ENCODE peak calls at places on chromosomes 6 and 20, in seven cellular contexts. V is HCT116, L is H1, O is HepG2, I is NT2/D1, U is K562, P is SK-N-SH. Z is an unnamed sample.

GRCh38 chr20:13301596-13301995 is 80.5 kb downstream of the ISM1 start:
- DNase-seq in V (no peak), L (no peak), O (no peak), I (no peak), U (no peak), P (no peak), Z (no peak)

GRCh38 chr20:47220161-47220582 is 136.3 kb downstream of the ZMYND8 start:
- DNase-seq in V (peak), L (peak), O (peak), I (peak), U (peak), P (peak), Z (no peak)

GRCh38 chr20:22496817-22497216 is 87.6 kb downstream of the FOXA2 start:
- DNase-seq in V (no peak), L (no peak), O (no peak), I (no peak), U (no peak), P (no peak), Z (no peak)

GRCh38 chr6:54876871-54877270 is 30.3 kb downstream of the FAM83B start:
- DNase-seq in V (no peak), L (no peak), O (no peak), I (no peak), U (no peak), P (no peak), Z (no peak)

GRCh38 chr6:101434601-101435000 is 41.1 kb downstream of the GRIK2 start:
- DNase-seq in V (no peak), L (no peak), O (no peak), I (no peak), U (no peak), P (no peak), Z (no peak)

GRCh38 chr6:105326838-105327745 is 75.8 kb downstream of the PREP start:
- DNase-seq in V (peak), L (no peak), O (no peak), I (no peak), U (no peak), P (no peak), Z (no peak)

GRCh38 chr20:10179574-10180298 is 38.9 kb upstream of the SNAP25 start:
- DNase-seq in V (peak), L (peak), O (peak), I (no peak), U (no peak), P (peak), Z (no peak)

GRCh38 chr6:11429577-11429976 is 108.0 kb upstream of the TMEM170B start:
- DNase-seq in V (no peak), L (no peak), O (no peak), I (peak), U (no peak), P (no peak), Z (no peak)

GRCh38 chr20:46951405-46951804 is 56.8 kb downstream of the EYA2 start:
- DNase-seq in V (no peak), L (no peak), O (no peak), I (no peak), U (no peak), P (no peak), Z (no peak)

GRCh38 chr6:7108964-7109836 is 1.4 kb downstream of the RREB1 start:
- DNase-seq in V (no peak), L (no peak), O (peak), I (no peak), U (peak), P (peak), Z (no peak)

GRCh38 chr6:93784794-93785757 is 365.7 kb upstream of the EPHA7 start:
- DNase-seq in V (no peak), L (no peak), O (no peak), I (no peak), U (no peak), P (no peak), Z (no peak)
- H3K9ac ChIP-seq in V (no peak), L (no peak), O (no peak), I (no peak), U (no peak), P (no peak), Z (no peak)

GRCh38 chr6:4732691-4733315 is 43.4 kb upstream of the CDYL start:
- DNase-seq in V (peak), L (peak), O (peak), I (peak), U (peak), P (peak), Z (no peak)
- TF ChIP-seq YY1 in V (no peak), L (no peak), O (no peak), I (no peak), U (no peak), P (no peak), Z (no peak)

GRCh38 chr20:45883100-45883469 is 2.1 kb downstream of the ZSWIM1 start:
- DNase-seq in V (no peak), L (no peak), O (no peak), I (no peak), U (no peak), P (no peak), Z (no peak)
- H3K9ac ChIP-seq in V (no peak), L (no peak), O (no peak), I (no peak), U (no peak), P (no peak), Z (no peak)

DNA sequence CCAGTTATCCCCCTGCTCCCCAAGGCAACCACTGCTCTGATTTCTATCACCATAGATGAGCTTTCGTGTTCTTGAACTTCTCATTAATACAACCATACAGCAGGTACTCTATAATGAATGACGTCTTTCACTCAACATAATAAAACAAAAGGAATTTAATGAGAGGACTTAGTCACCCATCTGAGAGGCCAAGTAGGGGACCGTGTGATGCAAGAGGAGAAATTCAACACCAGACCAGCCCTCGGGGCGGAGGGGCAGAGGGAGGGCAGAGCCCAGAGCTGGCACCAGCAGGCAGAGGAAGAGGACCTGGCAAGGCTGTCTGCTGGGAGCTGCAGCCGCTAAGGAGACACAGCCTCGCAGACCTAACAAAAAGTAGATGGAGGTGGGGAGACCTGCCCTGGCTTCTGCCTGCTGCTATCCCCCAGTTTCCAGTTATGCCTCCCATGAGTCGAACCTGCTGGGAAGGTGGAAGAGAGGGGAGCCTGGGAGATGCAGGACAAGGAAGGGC is 13.7 kb downstream of the CCN5 start:
- DNase-seq in V (peak), L (peak), O (no peak), I (no peak), U (no peak), P (peak), Z (no peak)
- TF ChIP-seq YY1 in V (peak), L (no peak), O (no peak), I (no peak), U (no peak), P (no peak), Z (no peak)

DNA sequence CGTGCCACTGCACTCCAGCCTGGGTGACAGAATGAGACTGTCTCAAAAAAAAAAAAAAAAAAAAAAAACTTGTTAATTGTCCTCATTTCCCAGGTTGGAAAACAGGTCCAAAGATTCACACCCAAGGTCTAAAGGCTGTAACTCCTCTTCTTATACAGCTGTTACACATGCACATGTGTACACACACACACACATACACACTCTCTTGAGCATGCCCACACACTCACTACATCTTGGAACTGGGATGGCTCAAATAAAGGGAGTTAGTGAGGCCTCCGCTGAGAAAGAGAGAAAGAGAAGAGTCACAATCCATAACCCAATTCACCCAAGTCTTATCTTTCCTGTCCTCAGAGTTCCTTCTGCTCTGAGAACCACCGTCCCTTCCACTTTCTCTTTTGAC is 3.0 kb upstream of the HLA-DMB start:
- DNase-seq in V (no peak), L (no peak), O (no peak), I (no peak), U (no peak), P (no peak), Z (no peak)
- H3K9ac ChIP-seq in V (no peak), L (no peak), O (no peak), I (no peak), U (no peak), P (no peak), Z (peak)

DNA sequence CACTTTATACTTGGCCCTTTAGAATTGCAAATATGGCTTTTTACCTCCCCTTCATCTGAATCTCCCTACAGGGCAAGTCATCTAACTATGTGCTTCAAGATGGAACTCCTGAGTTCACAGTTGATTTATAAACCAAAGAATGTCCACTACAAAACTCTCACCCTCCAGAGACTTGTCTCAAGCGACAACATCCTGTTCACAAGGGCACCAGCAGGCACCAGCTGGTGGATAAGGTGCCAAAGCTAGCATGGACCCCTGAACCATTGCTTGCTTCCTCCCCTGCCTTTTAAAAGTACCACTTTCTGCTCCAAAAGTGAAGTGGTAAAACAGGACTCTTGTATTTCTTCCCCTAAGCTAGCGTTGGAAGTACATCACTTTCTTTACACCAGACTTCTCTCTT is 154.5 kb downstream of the LPA start:
- DNase-seq in V (no peak), L (no peak), O (no peak), I (no peak), U (no peak), P (no peak), Z (no peak)
- TF ChIP-seq YY1 in V (no peak), L (no peak), O (no peak), I (no peak), U (no peak), P (no peak), Z (no peak)

DNA sequence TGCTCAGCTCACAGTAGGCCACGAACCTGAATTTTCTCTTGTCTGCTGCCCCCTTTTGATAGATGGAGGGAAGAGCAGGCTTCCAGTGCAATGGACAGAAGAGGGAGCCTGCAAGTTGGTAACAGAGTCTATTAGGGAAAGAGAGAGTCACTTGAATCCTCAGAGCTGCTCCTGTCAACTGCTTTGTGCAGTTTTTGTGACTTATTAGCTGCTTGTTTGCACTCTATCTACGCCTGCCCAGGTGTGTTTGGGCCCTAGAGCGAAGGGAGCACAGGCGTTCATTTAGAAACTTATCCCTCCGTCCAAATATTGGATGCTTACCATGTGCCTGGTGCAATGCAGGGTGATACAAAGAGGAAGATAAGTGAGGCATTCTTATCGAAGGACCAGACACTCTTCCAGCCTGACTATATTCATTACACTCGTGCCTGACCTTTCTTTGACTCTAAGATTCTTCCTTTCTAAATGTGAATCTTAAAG is 11.6 kb upstream of the SLC2A12 start:
- DNase-seq in V (peak), L (no peak), O (peak), I (no peak), U (peak), P (peak), Z (no peak)
- H3K9ac ChIP-seq in V (no peak), L (no peak), O (no peak), I (no peak), U (peak), P (no peak), Z (no peak)

DNA sequence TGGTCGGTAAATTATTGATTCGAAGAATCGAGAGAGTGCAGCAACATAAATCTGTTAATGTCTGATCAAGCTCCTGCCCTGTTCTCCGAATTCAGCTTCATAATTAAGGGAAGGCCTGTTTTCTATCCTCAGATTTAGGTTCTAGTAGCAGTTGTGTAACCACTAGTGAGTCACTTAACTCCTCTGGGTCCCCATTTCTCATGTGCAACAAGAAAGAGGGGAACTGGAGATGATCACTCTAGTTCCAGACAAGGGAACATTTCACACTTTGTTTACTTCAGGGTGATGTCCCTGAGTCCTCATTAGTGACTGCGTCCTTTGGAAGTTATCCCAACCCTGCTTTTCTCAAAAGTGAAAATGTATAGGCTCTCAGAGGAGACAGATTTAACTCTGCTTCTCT is 68.1 kb upstream of the RNF146 start:
- DNase-seq in V (no peak), L (no peak), O (no peak), I (no peak), U (no peak), P (no peak), Z (no peak)
- TF ChIP-seq YY1 in V (no peak), L (no peak), O (no peak), I (no peak), U (no peak), P (no peak), Z (no peak)

GRCh38 chr6:140061422-140062041 is 687.1 kb upstream of the CITED2 start:
- DNase-seq in V (no peak), L (no peak), O (no peak), I (no peak), U (no peak), P (no peak), Z (no peak)

GRCh38 chr6:140058846-140059245 is 684.4 kb upstream of the CITED2 start:
- DNase-seq in V (no peak), L (no peak), O (no peak), I (no peak), U (no peak), P (no peak), Z (no peak)

GRCh38 chr6:140064371-140064770 is 689.9 kb upstream of the CITED2 start:
- DNase-seq in V (no peak), L (no peak), O (no peak), I (no peak), U (no peak), P (no peak), Z (no peak)

GRCh38 chr6:140059947-140060346 is 685.5 kb upstream of the CITED2 start:
- DNase-seq in V (no peak), L (no peak), O (no peak), I (no peak), U (no peak), P (no peak), Z (no peak)

DNA sequence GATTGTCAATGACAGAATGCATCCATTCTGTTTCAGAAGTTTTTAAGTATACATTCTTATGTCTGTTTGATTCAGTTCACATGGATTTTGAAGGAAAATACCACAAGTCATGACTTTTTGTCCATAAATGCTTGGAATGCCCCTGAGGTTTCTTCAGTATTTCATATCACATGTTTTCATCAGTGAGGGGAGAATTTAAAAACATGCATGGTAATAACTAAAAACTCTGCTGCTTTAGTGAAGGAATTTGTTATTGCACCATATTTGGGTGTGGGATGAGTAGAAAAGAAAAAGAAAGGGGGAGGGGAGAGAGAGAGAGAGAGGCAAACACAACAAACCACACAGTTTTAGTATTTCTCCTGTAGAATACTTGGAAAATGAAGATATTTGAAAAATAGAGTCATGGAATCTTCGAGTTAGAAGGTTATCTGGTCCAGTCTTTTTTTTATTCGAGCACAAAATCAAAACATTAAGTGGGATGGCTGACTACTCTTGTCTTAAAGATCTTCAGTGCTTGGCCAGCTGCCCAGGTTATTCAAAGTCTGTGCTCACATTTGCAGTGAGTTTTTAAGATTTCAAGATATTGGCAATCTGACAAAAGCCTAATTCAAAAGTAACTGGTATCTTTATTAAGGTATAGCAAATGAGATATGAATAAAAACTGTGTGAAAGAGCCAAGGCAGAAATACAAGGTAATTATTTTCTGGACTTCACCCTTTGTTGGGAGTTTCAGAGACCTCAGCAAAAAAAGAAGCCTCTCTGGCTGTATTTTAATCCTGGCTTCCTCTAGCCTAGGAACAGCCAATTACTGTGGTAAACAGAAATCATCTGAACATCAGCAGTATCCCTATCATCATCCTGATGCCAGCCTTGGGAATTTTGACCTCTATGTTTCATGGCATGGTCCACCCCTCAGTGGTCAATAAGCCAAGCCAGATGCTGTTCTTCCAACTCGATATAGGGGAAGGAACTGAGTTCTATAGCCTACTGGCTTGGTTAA is 687.9 kb upstream of the CITED2 start:
- DNase-seq in V (no peak), L (no peak), O (no peak), I (no peak), U (no peak), P (peak), Z (no peak)
- H3K9ac ChIP-seq in V (no peak), L (no peak), O (no peak), I (no peak), U (no peak), P (peak), Z (no peak)

DNA sequence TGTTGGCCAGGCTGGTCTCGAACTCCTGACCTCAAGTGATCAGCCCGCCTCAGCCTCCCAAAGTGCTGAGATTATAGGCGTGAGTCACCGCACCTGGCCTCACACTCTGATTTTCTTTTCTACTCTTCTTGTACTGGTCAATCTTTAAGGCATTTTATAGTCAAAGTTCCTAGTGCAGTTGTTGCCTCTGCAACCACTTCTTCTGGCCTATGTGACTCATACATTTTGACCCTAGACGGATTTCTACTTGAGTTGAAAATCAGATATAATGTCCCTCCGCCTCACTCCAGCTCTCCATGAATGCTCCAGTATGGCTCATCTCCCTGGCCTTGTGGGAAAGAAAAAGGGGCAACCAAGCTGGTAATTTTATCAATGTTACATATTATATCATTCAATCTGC is 42.4 kb downstream of the TNFRSF21 start:
- DNase-seq in V (no peak), L (no peak), O (no peak), I (no peak), U (no peak), P (no peak), Z (no peak)
- TF ChIP-seq YY1 in V (no peak), L (no peak), O (no peak), I (no peak), U (no peak), P (no peak), Z (no peak)

Z was measured in GM12878.